ENCODE peak calls at places on chromosome 11, in five cellular contexts. One of them, this sample, is unnamed.

GRCh38 chr11:82995754-82996398 is 75.8 kb downstream of the RAB30 start:
- DNase-seq in iPS-NIHi11: no peak
- DNase-seq in effector CD8-positive, alpha-beta T cell: no peak
- DNase-seq in fibroblast of mammary gland: peak; percentile 53
- DNase-seq in T follicular helper cell: no peak
- DNase-seq in this sample: no peak

GRCh38 chr11:7332962-7333361 is 81.3 kb downstream of the SYT9 start:
- DNase-seq in iPS-NIHi11: no peak
- DNase-seq in effector CD8-positive, alpha-beta T cell: no peak
- DNase-seq in fibroblast of mammary gland: no peak
- DNase-seq in T follicular helper cell: no peak
- DNase-seq in this sample: no peak

GRCh38 chr11:133948711-133949110 is 8.1 kb downstream of the IGSF9B start:
- DNase-seq in iPS-NIHi11: no peak
- DNase-seq in effector CD8-positive, alpha-beta T cell: no peak
- DNase-seq in fibroblast of mammary gland: no peak
- DNase-seq in T follicular helper cell: no peak
- DNase-seq in this sample: no peak

GRCh38 chr11:88886796-88887195 is 179.0 kb downstream of the GRM5 start:
- DNase-seq in iPS-NIHi11: peak; percentile 18
- DNase-seq in effector CD8-positive, alpha-beta T cell: no peak
- DNase-seq in fibroblast of mammary gland: peak; percentile 68
- DNase-seq in T follicular helper cell: peak; percentile 6
- DNase-seq in this sample: peak; percentile 16

GRCh38 chr11:64855596-64856304 is 11.3 kb upstream of the CDC42BPG start:
- DNase-seq in iPS-NIHi11: no peak
- DNase-seq in effector CD8-positive, alpha-beta T cell: no peak
- DNase-seq in fibroblast of mammary gland: no peak
- DNase-seq in T follicular helper cell: no peak
- DNase-seq in this sample: no peak

GRCh38 chr11:63444181-63444580 is 46.8 kb downstream of the PLAAT5 start:
- DNase-seq in iPS-NIHi11: no peak
- DNase-seq in effector CD8-positive, alpha-beta T cell: no peak
- DNase-seq in fibroblast of mammary gland: no peak
- DNase-seq in T follicular helper cell: no peak
- DNase-seq in this sample: no peak

GRCh38 chr11:92964471-92964870 is 5.0 kb upstream of the MTNR1B start:
- DNase-seq in iPS-NIHi11: no peak
- DNase-seq in effector CD8-positive, alpha-beta T cell: no peak
- DNase-seq in fibroblast of mammary gland: no peak
- DNase-seq in T follicular helper cell: no peak
- DNase-seq in this sample: no peak

GRCh38 chr11:114774599-114775365 is 96.5 kb downstream of the NXPE2 start:
- DNase-seq in iPS-NIHi11: peak; percentile 70
- DNase-seq in effector CD8-positive, alpha-beta T cell: no peak
- DNase-seq in fibroblast of mammary gland: no peak
- DNase-seq in T follicular helper cell: no peak
- DNase-seq in this sample: peak; percentile 84

GRCh38 chr11:123616505-123617198 is 37.8 kb downstream of the SCN3B start:
- DNase-seq in iPS-NIHi11: no peak
- DNase-seq in effector CD8-positive, alpha-beta T cell: no peak
- DNase-seq in fibroblast of mammary gland: peak; percentile 75
- DNase-seq in T follicular helper cell: no peak
- DNase-seq in this sample: no peak

GRCh38 chr11:12377106-12377823 is at the start of gene PARVA:
- DNase-seq in iPS-NIHi11: peak; percentile 68
- DNase-seq in effector CD8-positive, alpha-beta T cell: no peak
- DNase-seq in fibroblast of mammary gland: peak; percentile 69
- DNase-seq in T follicular helper cell: no peak
- DNase-seq in this sample: peak; percentile 72

GRCh38 chr11:8604078-8604723 is 10.2 kb upstream of the STK33 start:
- DNase-seq in iPS-NIHi11: peak; percentile 68
- DNase-seq in effector CD8-positive, alpha-beta T cell: no peak
- DNase-seq in fibroblast of mammary gland: peak; percentile 100
- DNase-seq in T follicular helper cell: no peak
- DNase-seq in this sample: peak; percentile 70

GRCh38 chr11:44949160-44950035 is 1.3 kb downstream of the TP53I11 start:
- DNase-seq in iPS-NIHi11: peak; percentile 71
- DNase-seq in effector CD8-positive, alpha-beta T cell: no peak
- DNase-seq in fibroblast of mammary gland: peak; percentile 31
- DNase-seq in T follicular helper cell: no peak
- DNase-seq in this sample: peak; percentile 80

GRCh38 chr11:77473001-77473800 is 693 bp downstream of the PAK1 start:
- DNase-seq in iPS-NIHi11: peak; percentile 60
- DNase-seq in effector CD8-positive, alpha-beta T cell: peak; percentile 56
- DNase-seq in fibroblast of mammary gland: no peak
- DNase-seq in T follicular helper cell: peak; percentile 28
- DNase-seq in this sample: peak; percentile 69

GRCh38 chr11:71183878-71184277 is 68.5 kb downstream of the SHANK2 start:
- DNase-seq in iPS-NIHi11: no peak
- DNase-seq in effector CD8-positive, alpha-beta T cell: no peak
- DNase-seq in fibroblast of mammary gland: no peak
- DNase-seq in T follicular helper cell: no peak
- DNase-seq in this sample: no peak

GRCh38 chr11:11279956-11280689 is 72.9 kb downstream of the CSNK2A3 start:
- DNase-seq in iPS-NIHi11: peak; percentile 40
- DNase-seq in effector CD8-positive, alpha-beta T cell: no peak
- DNase-seq in fibroblast of mammary gland: no peak
- DNase-seq in T follicular helper cell: no peak
- DNase-seq in this sample: no peak

GRCh38 chr11:111206472-111206871 is 39.1 kb upstream of the POU2AF2 start:
- DNase-seq in iPS-NIHi11: no peak
- DNase-seq in effector CD8-positive, alpha-beta T cell: no peak
- DNase-seq in fibroblast of mammary gland: peak; percentile 62
- DNase-seq in T follicular helper cell: no peak
- DNase-seq in this sample: no peak

GRCh38 chr11:132504501-132505041 is 1027.7 kb downstream of the OPCML start:
- DNase-seq in iPS-NIHi11: no peak
- DNase-seq in effector CD8-positive, alpha-beta T cell: no peak
- DNase-seq in fibroblast of mammary gland: no peak
- DNase-seq in T follicular helper cell: no peak
- DNase-seq in this sample: no peak

GRCh38 chr11:35304393-35304790 is 115.0 kb downstream of the SLC1A2 start:
- DNase-seq in iPS-NIHi11: no peak
- DNase-seq in effector CD8-positive, alpha-beta T cell: no peak
- DNase-seq in fibroblast of mammary gland: peak; percentile 92
- DNase-seq in T follicular helper cell: no peak
- DNase-seq in this sample: no peak

GRCh38 chr11:45607995-45608394 is 57.4 kb downstream of the CHST1 start:
- DNase-seq in iPS-NIHi11: no peak
- DNase-seq in effector CD8-positive, alpha-beta T cell: no peak
- DNase-seq in fibroblast of mammary gland: peak; percentile 4
- DNase-seq in T follicular helper cell: no peak
- DNase-seq in this sample: peak; percentile 44

GRCh38 chr11:71999360-71999759 is 651 bp downstream of the IL18BP start:
- DNase-seq in iPS-NIHi11: no peak
- DNase-seq in effector CD8-positive, alpha-beta T cell: no peak
- DNase-seq in fibroblast of mammary gland: peak; percentile 47
- DNase-seq in T follicular helper cell: no peak
- DNase-seq in this sample: no peak

GRCh38 chr11:109075976-109076375 is 346.0 kb upstream of the C11orf87 start:
- DNase-seq in iPS-NIHi11: no peak
- DNase-seq in effector CD8-positive, alpha-beta T cell: no peak
- DNase-seq in fibroblast of mammary gland: no peak
- DNase-seq in T follicular helper cell: no peak
- DNase-seq in this sample: no peak

GRCh38 chr11:44565746-44566558 is 489 bp downstream of the CD82 start:
- DNase-seq in iPS-NIHi11: no peak
- DNase-seq in effector CD8-positive, alpha-beta T cell: no peak
- DNase-seq in fibroblast of mammary gland: no peak
- DNase-seq in T follicular helper cell: no peak
- DNase-seq in this sample: no peak

GRCh38 chr11:108019870-108020540 is 11.3 kb downstream of the CUL5 start:
- DNase-seq in iPS-NIHi11: no peak
- DNase-seq in effector CD8-positive, alpha-beta T cell: no peak
- DNase-seq in fibroblast of mammary gland: peak; percentile 54
- DNase-seq in T follicular helper cell: no peak
- DNase-seq in this sample: no peak

GRCh38 chr11:115939726-115940421 is 435.7 kb upstream of the CADM1 start:
- DNase-seq in iPS-NIHi11: no peak
- DNase-seq in effector CD8-positive, alpha-beta T cell: no peak
- DNase-seq in fibroblast of mammary gland: no peak
- DNase-seq in T follicular helper cell: no peak
- DNase-seq in this sample: peak; percentile 41

GRCh38 chr11:68266936-68267880 is 4.6 kb downstream of the C11orf24 start:
- DNase-seq in iPS-NIHi11: no peak
- DNase-seq in effector CD8-positive, alpha-beta T cell: no peak
- DNase-seq in fibroblast of mammary gland: no peak
- DNase-seq in T follicular helper cell: no peak
- DNase-seq in this sample: no peak

GRCh38 chr11:41099654-41100053 is 359.8 kb downstream of the LRRC4C start:
- DNase-seq in iPS-NIHi11: no peak
- DNase-seq in effector CD8-positive, alpha-beta T cell: no peak
- DNase-seq in fibroblast of mammary gland: no peak
- DNase-seq in T follicular helper cell: no peak
- DNase-seq in this sample: no peak

GRCh38 chr11:36817336-36817965 is 219.4 kb upstream of the RAG2 start:
- DNase-seq in iPS-NIHi11: no peak
- DNase-seq in effector CD8-positive, alpha-beta T cell: no peak
- DNase-seq in fibroblast of mammary gland: peak; percentile 25
- DNase-seq in T follicular helper cell: no peak
- DNase-seq in this sample: no peak

GRCh38 chr11:109851780-109852390 is 241.3 kb upstream of the ZC3H12C start:
- DNase-seq in iPS-NIHi11: no peak
- DNase-seq in effector CD8-positive, alpha-beta T cell: no peak
- DNase-seq in fibroblast of mammary gland: peak; percentile 36
- DNase-seq in T follicular helper cell: no peak
- DNase-seq in this sample: no peak

GRCh38 chr11:121473064-121473777 is 20.5 kb upstream of the SORL1-AS1 start:
- DNase-seq in iPS-NIHi11: no peak
- DNase-seq in effector CD8-positive, alpha-beta T cell: no peak
- DNase-seq in fibroblast of mammary gland: peak; percentile 71
- DNase-seq in T follicular helper cell: no peak
- DNase-seq in this sample: no peak

GRCh38 chr11:34513674-34513995 is at the start of gene ELF5:
- DNase-seq in iPS-NIHi11: no peak
- DNase-seq in effector CD8-positive, alpha-beta T cell: no peak
- DNase-seq in fibroblast of mammary gland: no peak
- DNase-seq in T follicular helper cell: no peak
- DNase-seq in this sample: no peak

GRCh38 chr11:65651589-65652510 is 10.9 kb downstream of the RELA start:
- DNase-seq in iPS-NIHi11: no peak
- DNase-seq in effector CD8-positive, alpha-beta T cell: peak; percentile 10
- DNase-seq in fibroblast of mammary gland: peak; percentile 60
- DNase-seq in T follicular helper cell: no peak
- DNase-seq in this sample: no peak

GRCh38 chr11:69352181-69352580 is 58.2 kb downstream of the MYEOV start:
- DNase-seq in iPS-NIHi11: no peak
- DNase-seq in effector CD8-positive, alpha-beta T cell: no peak
- DNase-seq in fibroblast of mammary gland: no peak
- DNase-seq in T follicular helper cell: no peak
- DNase-seq in this sample: no peak

GRCh38 chr11:10952872-10953271 is 95.0 kb upstream of the ZBED5 start:
- DNase-seq in iPS-NIHi11: no peak
- DNase-seq in effector CD8-positive, alpha-beta T cell: no peak
- DNase-seq in fibroblast of mammary gland: no peak
- DNase-seq in T follicular helper cell: no peak
- DNase-seq in this sample: no peak

GRCh38 chr11:70531281-70532065 is 133.1 kb downstream of the CTTN start:
- DNase-seq in iPS-NIHi11: no peak
- DNase-seq in effector CD8-positive, alpha-beta T cell: no peak
- DNase-seq in fibroblast of mammary gland: no peak
- DNase-seq in T follicular helper cell: no peak
- DNase-seq in this sample: no peak

GRCh38 chr11:100735949-100736675 is 49.0 kb downstream of the ARHGAP42 start:
- DNase-seq in iPS-NIHi11: no peak
- DNase-seq in effector CD8-positive, alpha-beta T cell: no peak
- DNase-seq in fibroblast of mammary gland: no peak
- DNase-seq in T follicular helper cell: no peak
- DNase-seq in this sample: no peak

GRCh38 chr11:75668508-75669297 is at the start of gene MAP6:
- DNase-seq in iPS-NIHi11: peak; percentile 60
- DNase-seq in effector CD8-positive, alpha-beta T cell: no peak
- DNase-seq in fibroblast of mammary gland: no peak
- DNase-seq in T follicular helper cell: no peak
- DNase-seq in this sample: peak; percentile 89

GRCh38 chr11:61066645-61067044 is 35.6 kb upstream of the CD5 start:
- DNase-seq in iPS-NIHi11: no peak
- DNase-seq in effector CD8-positive, alpha-beta T cell: no peak
- DNase-seq in fibroblast of mammary gland: no peak
- DNase-seq in T follicular helper cell: no peak
- DNase-seq in this sample: no peak

GRCh38 chr11:64132388-64132771 is 33.5 kb downstream of the MACROD1 start:
- DNase-seq in iPS-NIHi11: no peak
- DNase-seq in effector CD8-positive, alpha-beta T cell: no peak
- DNase-seq in fibroblast of mammary gland: no peak
- DNase-seq in T follicular helper cell: no peak
- DNase-seq in this sample: no peak

GRCh38 chr11:73324116-73324515 is 16.0 kb downstream of the ARHGEF17 start:
- DNase-seq in iPS-NIHi11: no peak
- DNase-seq in effector CD8-positive, alpha-beta T cell: no peak
- DNase-seq in fibroblast of mammary gland: no peak
- DNase-seq in T follicular helper cell: no peak
- DNase-seq in this sample: no peak

This sample was measured in glutamatergic neuron.